ENCODE peak calls at places on chromosomes 12 and 14, in seven cellular contexts. One of them, this sample, is unnamed.
A peak's percentile ranks its signal among the peaks of the same experiment; 100 is the strongest.

GRCh38 chr12:68930178-68930577 is 2.8 kb downstream of the CPM start:
- DNase-seq in IMR-90: no peak
- DNase-seq in mesendoderm: no peak
- DNase-seq in H9: no peak
- DNase-seq in neuronal stem cell: no peak
- DNase-seq in H1: no peak
- DNase-seq in trophoblast cell: peak; percentile 62
- DNase-seq in this sample: no peak

GRCh38 chr12:30975581-30975980 is 49.0 kb downstream of the TSPAN11 start:
- DNase-seq in IMR-90: no peak
- DNase-seq in mesendoderm: no peak
- DNase-seq in H9: no peak
- DNase-seq in neuronal stem cell: no peak
- DNase-seq in H1: no peak
- DNase-seq in trophoblast cell: no peak
- DNase-seq in this sample: no peak

GRCh38 chr12:4353785-4354208 is 25.7 kb downstream of the FGF23 start:
- DNase-seq in IMR-90: no peak
- DNase-seq in mesendoderm: peak; percentile 29
- DNase-seq in H9: peak; percentile 66
- DNase-seq in neuronal stem cell: no peak
- DNase-seq in H1: no peak
- DNase-seq in trophoblast cell: peak; percentile 42
- DNase-seq in this sample: no peak

GRCh38 chr12:115983226-115983798 is 294.2 kb downstream of the MED13L start:
- DNase-seq in IMR-90: no peak
- DNase-seq in mesendoderm: peak; percentile 76
- DNase-seq in H9: peak; percentile 76
- DNase-seq in neuronal stem cell: no peak
- DNase-seq in H1: peak; percentile 75
- DNase-seq in trophoblast cell: peak; percentile 26
- DNase-seq in this sample: no peak

GRCh38 chr14:50778757-50779483 is 52.0 kb downstream of the NIN start:
- DNase-seq in IMR-90: peak; percentile 76
- DNase-seq in mesendoderm: no peak
- DNase-seq in H9: no peak
- DNase-seq in neuronal stem cell: no peak
- DNase-seq in H1: no peak
- DNase-seq in trophoblast cell: no peak
- DNase-seq in this sample: no peak

GRCh38 chr12:54036620-54037359 is 3.9 kb downstream of the HOXC5 start:
- DNase-seq in IMR-90: no peak
- DNase-seq in mesendoderm: no peak
- DNase-seq in H9: no peak
- DNase-seq in neuronal stem cell: no peak
- DNase-seq in H1: no peak
- DNase-seq in trophoblast cell: no peak
- DNase-seq in this sample: peak; percentile 37

GRCh38 chr14:99717682-99718013 is 33.5 kb downstream of the CYP46A1 start:
- DNase-seq in IMR-90: no peak
- DNase-seq in mesendoderm: no peak
- DNase-seq in H9: no peak
- DNase-seq in neuronal stem cell: no peak
- DNase-seq in H1: no peak
- DNase-seq in trophoblast cell: no peak
- DNase-seq in this sample: no peak

GRCh38 chr14:93952829-93953228 is 23.5 kb downstream of the ASB2 start:
- DNase-seq in IMR-90: no peak
- DNase-seq in mesendoderm: no peak
- DNase-seq in H9: no peak
- DNase-seq in neuronal stem cell: no peak
- DNase-seq in H1: no peak
- DNase-seq in trophoblast cell: no peak
- DNase-seq in this sample: no peak

GRCh38 chr12:114450019-114450418 is 44.1 kb upstream of the TBX5 start:
- DNase-seq in IMR-90: no peak
- DNase-seq in mesendoderm: no peak
- DNase-seq in H9: no peak
- DNase-seq in neuronal stem cell: no peak
- DNase-seq in H1: no peak
- DNase-seq in trophoblast cell: no peak
- DNase-seq in this sample: no peak

DNA sequence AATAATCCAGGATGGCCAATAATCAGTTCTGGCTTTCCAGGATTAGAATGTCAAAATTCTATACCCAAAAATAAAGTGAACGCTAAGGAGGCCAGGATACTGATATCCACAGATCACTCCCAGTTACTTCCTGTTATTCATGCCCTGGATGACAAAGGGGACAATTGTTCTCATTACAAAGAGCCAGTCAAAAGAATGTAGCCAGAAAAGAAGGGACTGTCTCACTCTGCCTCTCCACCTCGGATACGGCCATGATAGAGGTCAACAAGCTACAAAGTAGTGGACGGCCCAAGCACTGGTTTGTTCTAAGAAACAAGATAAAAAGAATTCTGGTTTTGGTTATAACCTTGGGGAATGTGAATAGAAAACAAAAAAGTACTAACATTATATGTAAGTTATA is 116.1 kb upstream of the ATF7IP start:
- DNase-seq in IMR-90: no peak
- DNase-seq in mesendoderm: peak; percentile 75
- DNase-seq in H9: no peak
- DNase-seq in neuronal stem cell: peak; percentile 24
- DNase-seq in H1: no peak
- DNase-seq in trophoblast cell: no peak
- DNase-seq in this sample: no peak
- H3K4ac ChIP-seq in IMR-90: no peak overlapping the region
- H3K4ac ChIP-seq in mesendoderm: no peak overlapping the region
- H3K4ac ChIP-seq in H9: no peak overlapping the region
- H3K4ac ChIP-seq in neuronal stem cell: no peak overlapping the region
- H3K4ac ChIP-seq in H1: no peak overlapping the region
- H3K4ac ChIP-seq in trophoblast cell: no peak overlapping the region
- H3K4ac ChIP-seq in this sample: no peak overlapping the region

DNA sequence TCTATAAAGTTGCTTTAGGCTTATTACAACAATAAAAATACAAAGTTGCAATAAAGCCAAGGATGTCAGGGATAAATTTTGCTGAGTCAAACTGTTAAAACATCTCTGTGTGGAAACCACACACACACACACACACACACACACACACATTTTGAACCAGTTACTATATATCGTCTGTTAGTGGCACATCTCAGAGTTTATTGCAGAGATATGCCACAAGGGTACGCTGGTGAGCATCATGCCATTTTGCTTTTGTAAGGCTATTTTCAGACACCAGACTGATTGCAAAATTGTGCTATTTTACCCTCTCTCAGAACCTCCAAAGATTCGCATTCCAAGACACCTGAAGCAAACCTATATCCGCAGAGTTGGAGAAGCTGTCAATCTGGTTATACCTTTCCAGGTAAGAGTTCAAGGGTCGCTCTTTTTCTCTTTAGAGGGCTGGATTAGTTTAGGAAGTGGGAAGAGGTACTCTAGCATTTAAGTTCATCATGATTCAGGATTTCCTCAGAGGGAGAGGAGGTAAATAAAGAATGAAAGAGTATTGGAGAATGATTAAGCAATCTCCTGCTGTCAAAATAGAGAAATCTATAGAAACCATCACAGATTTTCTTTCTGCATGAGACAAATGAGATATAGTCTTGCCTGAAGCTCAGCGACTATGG is 27.3 kb upstream of the CHPT1 start:
- DNase-seq in IMR-90: peak; percentile 58
- DNase-seq in mesendoderm: peak; percentile 48
- DNase-seq in H9: no peak
- DNase-seq in neuronal stem cell: peak; percentile 8
- DNase-seq in H1: no peak
- DNase-seq in trophoblast cell: peak; percentile 73
- DNase-seq in this sample: peak; percentile 58
- H2BK5ac ChIP-seq in IMR-90: no peak overlapping the region
- H2BK5ac ChIP-seq in mesendoderm: no peak overlapping the region
- H2BK5ac ChIP-seq in H9: no peak overlapping the region
- H2BK5ac ChIP-seq in neuronal stem cell: no peak overlapping the region
- H2BK5ac ChIP-seq in H1: no peak overlapping the region
- H2BK5ac ChIP-seq in trophoblast cell: no peak overlapping the region
- H2BK5ac ChIP-seq in this sample: no peak overlapping the region

DNA sequence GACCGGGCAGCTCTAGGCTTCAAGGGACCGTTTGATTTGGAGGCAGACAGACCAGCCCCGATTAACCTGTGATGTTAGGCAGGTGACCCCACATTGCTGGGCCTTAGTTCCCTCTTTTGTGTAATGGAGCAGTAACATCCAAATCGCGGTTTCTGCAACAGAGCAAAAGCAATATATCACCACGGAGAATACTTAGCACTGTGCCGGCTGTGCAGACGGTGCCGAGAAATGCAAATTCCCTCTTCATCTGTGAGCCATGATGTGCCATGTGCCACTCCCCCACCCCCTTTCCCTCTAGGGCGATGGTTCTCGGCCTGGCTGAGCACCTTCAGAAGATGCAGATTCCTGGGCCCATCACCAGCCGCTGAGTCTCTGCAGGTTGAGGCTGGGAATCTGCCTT is 10.9 kb downstream of the BCL7A start:
- DNase-seq in IMR-90: no peak
- DNase-seq in mesendoderm: no peak
- DNase-seq in H9: no peak
- DNase-seq in neuronal stem cell: no peak
- DNase-seq in H1: no peak
- DNase-seq in trophoblast cell: no peak
- DNase-seq in this sample: no peak
- H3K4ac ChIP-seq in IMR-90: no peak overlapping the region
- H3K4ac ChIP-seq in mesendoderm: no peak overlapping the region
- H3K4ac ChIP-seq in H9: no peak overlapping the region
- H3K4ac ChIP-seq in neuronal stem cell: no peak overlapping the region
- H3K4ac ChIP-seq in H1: no peak overlapping the region
- H3K4ac ChIP-seq in trophoblast cell: no peak overlapping the region
- H3K4ac ChIP-seq in this sample: no peak overlapping the region

GRCh38 chr12:100481021-100481420 is 7.4 kb downstream of the NR1H4 start:
- DNase-seq in IMR-90: no peak
- DNase-seq in mesendoderm: no peak
- DNase-seq in H9: no peak
- DNase-seq in neuronal stem cell: no peak
- DNase-seq in H1: no peak
- DNase-seq in trophoblast cell: peak; percentile 15
- DNase-seq in this sample: no peak

GRCh38 chr12:100489326-100489725 is 15.7 kb downstream of the NR1H4 start:
- DNase-seq in IMR-90: no peak
- DNase-seq in mesendoderm: no peak
- DNase-seq in H9: no peak
- DNase-seq in neuronal stem cell: no peak
- DNase-seq in H1: no peak
- DNase-seq in trophoblast cell: no peak
- DNase-seq in this sample: no peak

GRCh38 chr12:100484891-100485511 is 11.3 kb downstream of the NR1H4 start:
- DNase-seq in IMR-90: no peak
- DNase-seq in mesendoderm: no peak
- DNase-seq in H9: no peak
- DNase-seq in neuronal stem cell: no peak
- DNase-seq in H1: no peak
- DNase-seq in trophoblast cell: no peak
- DNase-seq in this sample: no peak

GRCh38 chr12:100484178-100484886 is 10.7 kb downstream of the NR1H4 start:
- DNase-seq in IMR-90: peak; percentile 40
- DNase-seq in mesendoderm: no peak
- DNase-seq in H9: no peak
- DNase-seq in neuronal stem cell: no peak
- DNase-seq in H1: no peak
- DNase-seq in trophoblast cell: no peak
- DNase-seq in this sample: no peak
- H2BK5ac ChIP-seq in IMR-90: no peak overlapping the region
- H2BK5ac ChIP-seq in mesendoderm: no peak overlapping the region
- H2BK5ac ChIP-seq in H9: no peak overlapping the region
- H2BK5ac ChIP-seq in neuronal stem cell: no peak overlapping the region
- H2BK5ac ChIP-seq in H1: no peak overlapping the region
- H2BK5ac ChIP-seq in trophoblast cell: no peak overlapping the region
- H2BK5ac ChIP-seq in this sample: no peak overlapping the region

DNA sequence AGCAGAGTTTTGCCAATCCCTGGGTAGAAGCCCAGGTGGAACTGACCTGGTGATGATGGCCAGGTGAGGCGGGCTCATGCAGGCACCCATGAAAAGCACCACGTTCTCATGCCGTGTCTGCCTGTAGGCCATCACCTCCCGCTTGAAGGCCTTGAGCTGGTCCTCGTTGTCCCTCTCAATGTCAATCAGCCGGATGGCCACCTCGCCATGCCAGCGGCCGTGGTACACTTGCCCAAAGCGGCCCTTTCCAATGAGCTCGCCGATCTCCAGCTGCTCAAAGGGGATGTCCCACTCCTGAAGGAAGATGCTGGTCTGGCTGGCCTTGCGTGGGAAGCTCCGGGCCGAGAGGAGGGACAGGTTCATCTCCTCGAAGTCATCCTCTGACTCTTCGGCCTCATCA is 163.4 kb upstream of the NOS1 start:
- DNase-seq in IMR-90: no peak
- DNase-seq in mesendoderm: no peak
- DNase-seq in H9: no peak
- DNase-seq in neuronal stem cell: no peak
- DNase-seq in H1: no peak
- DNase-seq in trophoblast cell: no peak
- DNase-seq in this sample: no peak
- H3K4ac ChIP-seq in IMR-90: no peak overlapping the region
- H3K4ac ChIP-seq in mesendoderm: no peak overlapping the region
- H3K4ac ChIP-seq in H9: no peak overlapping the region
- H3K4ac ChIP-seq in neuronal stem cell: no peak overlapping the region
- H3K4ac ChIP-seq in H1: no peak overlapping the region
- H3K4ac ChIP-seq in trophoblast cell: no peak overlapping the region
- H3K4ac ChIP-seq in this sample: no peak overlapping the region

DNA sequence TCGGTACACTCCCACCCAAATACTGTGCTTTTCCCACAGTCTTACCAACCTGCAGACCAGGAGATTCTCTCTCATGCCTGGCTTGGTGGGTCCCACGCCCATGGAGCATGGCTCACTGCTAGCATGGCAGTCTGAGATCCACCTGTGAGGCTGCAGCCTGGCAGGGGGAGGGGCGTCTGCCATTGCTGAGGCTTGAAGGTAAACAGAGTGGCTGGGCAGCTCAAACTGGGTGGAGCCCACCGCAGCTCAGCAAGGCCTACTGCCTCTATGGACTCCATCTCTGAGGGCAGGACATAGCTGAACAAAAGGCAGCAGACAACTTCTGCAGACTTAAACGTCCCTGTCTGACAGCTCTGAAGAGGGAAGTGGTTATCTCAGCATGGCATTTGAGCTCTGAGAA is 93.2 kb downstream of the FOXA1 start:
- DNase-seq in IMR-90: no peak
- DNase-seq in mesendoderm: no peak
- DNase-seq in H9: no peak
- DNase-seq in neuronal stem cell: no peak
- DNase-seq in H1: no peak
- DNase-seq in trophoblast cell: no peak
- DNase-seq in this sample: no peak
- H2BK5ac ChIP-seq in IMR-90: no peak overlapping the region
- H2BK5ac ChIP-seq in mesendoderm: no peak overlapping the region
- H2BK5ac ChIP-seq in H9: no peak overlapping the region
- H2BK5ac ChIP-seq in neuronal stem cell: no peak overlapping the region
- H2BK5ac ChIP-seq in H1: no peak overlapping the region
- H2BK5ac ChIP-seq in trophoblast cell: no peak overlapping the region
- H2BK5ac ChIP-seq in this sample: no peak overlapping the region

DNA sequence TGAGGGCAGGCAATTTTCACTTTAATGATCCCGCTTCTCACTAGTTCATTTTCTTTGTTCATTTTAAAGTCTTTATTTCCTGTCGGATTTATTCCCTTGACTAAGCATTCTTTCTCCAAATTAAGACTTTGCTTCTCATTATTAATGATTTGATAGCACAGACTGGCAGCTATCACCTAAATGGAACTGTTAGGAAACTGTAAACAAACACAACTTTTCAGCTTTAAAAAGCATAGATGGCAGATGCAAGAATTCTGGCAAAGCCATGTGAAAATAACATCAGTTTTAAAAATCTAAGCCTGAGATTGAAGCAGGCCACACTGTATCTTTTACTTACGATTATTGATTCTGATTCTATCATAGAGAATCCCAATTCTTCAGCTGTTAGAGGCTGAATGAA is 111.4 kb downstream of the GARIN6 start:
- DNase-seq in IMR-90: no peak
- DNase-seq in mesendoderm: no peak
- DNase-seq in H9: no peak
- DNase-seq in neuronal stem cell: no peak
- DNase-seq in H1: no peak
- DNase-seq in trophoblast cell: no peak
- DNase-seq in this sample: no peak
- H3K4ac ChIP-seq in IMR-90: no peak overlapping the region
- H3K4ac ChIP-seq in mesendoderm: no peak overlapping the region
- H3K4ac ChIP-seq in H9: no peak overlapping the region
- H3K4ac ChIP-seq in neuronal stem cell: no peak overlapping the region
- H3K4ac ChIP-seq in H1: no peak overlapping the region
- H3K4ac ChIP-seq in trophoblast cell: no peak overlapping the region
- H3K4ac ChIP-seq in this sample: no peak overlapping the region